ENCODE peak calls at places on chromosomes 5 and 9, in five cellular contexts. One of them, this sample, is unnamed.

GRCh38 chr9:20640331-20641187 is 18.3 kb upstream of the MLLT3 start:
- DNase-seq in A549: no peak
- DNase-seq in IMR-90: peak
- DNase-seq in K562: no peak
- DNase-seq in SK-N-SH: peak
- DNase-seq in this sample: no peak

GRCh38 chr5:33180900-33181299 is 259.9 kb upstream of the TARS1 start:
- DNase-seq in A549: peak
- DNase-seq in IMR-90: peak
- DNase-seq in K562: no peak
- DNase-seq in SK-N-SH: no peak
- DNase-seq in this sample: no peak

GRCh38 chr9:75866273-75866871 is 24.1 kb upstream of the PCSK5 start:
- DNase-seq in A549: no peak
- DNase-seq in IMR-90: peak
- DNase-seq in K562: peak
- DNase-seq in SK-N-SH: peak
- DNase-seq in this sample: peak

GRCh38 chr9:4382722-4383317 is 83.0 kb upstream of the GLIS3 start:
- DNase-seq in A549: no peak
- DNase-seq in IMR-90: peak
- DNase-seq in K562: no peak
- DNase-seq in SK-N-SH: peak
- DNase-seq in this sample: no peak

GRCh38 chr5:851553-851952 is 767 bp upstream of the ZDHHC11 start:
- DNase-seq in A549: no peak
- DNase-seq in IMR-90: no peak
- DNase-seq in K562: no peak
- DNase-seq in SK-N-SH: no peak
- DNase-seq in this sample: peak

GRCh38 chr9:90961375-90961774 is 159.8 kb downstream of the SYK start:
- DNase-seq in A549: no peak
- DNase-seq in IMR-90: peak
- DNase-seq in K562: no peak
- DNase-seq in SK-N-SH: no peak
- DNase-seq in this sample: no peak

GRCh38 chr5:153490124-153491085 is at the start of gene GRIA1:
- DNase-seq in A549: no peak
- DNase-seq in IMR-90: peak
- DNase-seq in K562: no peak
- DNase-seq in SK-N-SH: peak
- DNase-seq in this sample: peak

GRCh38 chr5:31911291-31912265 is 262.5 kb downstream of the GOLPH3 start:
- DNase-seq in A549: no peak
- DNase-seq in IMR-90: no peak
- DNase-seq in K562: no peak
- DNase-seq in SK-N-SH: no peak
- DNase-seq in this sample: no peak

GRCh38 chr5:41408676-41409443 is 101.5 kb downstream of the PLCXD3 start:
- DNase-seq in A549: no peak
- DNase-seq in IMR-90: peak
- DNase-seq in K562: no peak
- DNase-seq in SK-N-SH: no peak
- DNase-seq in this sample: no peak

GRCh38 chr9:92325991-92326500 is 293 bp downstream of the CENPP start:
- DNase-seq in A549: peak
- DNase-seq in IMR-90: peak
- DNase-seq in K562: peak
- DNase-seq in SK-N-SH: no peak
- DNase-seq in this sample: no peak

GRCh38 chr9:3398232-3398648 is 127.6 kb downstream of the RFX3 start:
- DNase-seq in A549: no peak
- DNase-seq in IMR-90: no peak
- DNase-seq in K562: no peak
- DNase-seq in SK-N-SH: no peak
- DNase-seq in this sample: no peak

GRCh38 chr9:72703574-72703973 is 182.2 kb downstream of the TMC1 start:
- DNase-seq in A549: no peak
- DNase-seq in IMR-90: peak
- DNase-seq in K562: no peak
- DNase-seq in SK-N-SH: no peak
- DNase-seq in this sample: no peak

GRCh38 chr5:17192191-17192590 is 25.2 kb upstream of the BASP1 start:
- DNase-seq in A549: no peak
- DNase-seq in IMR-90: no peak
- DNase-seq in K562: no peak
- DNase-seq in SK-N-SH: no peak
- DNase-seq in this sample: no peak

GRCh38 chr9:5437254-5438216 is at the start of gene PLGRKT:
- DNase-seq in A549: peak
- DNase-seq in IMR-90: peak
- DNase-seq in K562: peak
- DNase-seq in SK-N-SH: peak
- DNase-seq in this sample: peak

GRCh38 chr9:122832194-122832593 is 3.8 kb upstream of the PDCL start:
- DNase-seq in A549: no peak
- DNase-seq in IMR-90: no peak
- DNase-seq in K562: no peak
- DNase-seq in SK-N-SH: no peak
- DNase-seq in this sample: no peak

GRCh38 chr5:80411589-80412219 is 3.8 kb downstream of the ZFYVE16 start:
- DNase-seq in A549: no peak
- DNase-seq in IMR-90: peak
- DNase-seq in K562: peak
- DNase-seq in SK-N-SH: no peak
- DNase-seq in this sample: no peak

GRCh38 chr5:152164860-152165259 is 240.2 kb upstream of the GLRA1 start:
- DNase-seq in A549: no peak
- DNase-seq in IMR-90: no peak
- DNase-seq in K562: no peak
- DNase-seq in SK-N-SH: no peak
- DNase-seq in this sample: no peak

GRCh38 chr5:94802450-94802849 is 184.0 kb downstream of the SLF1 start:
- DNase-seq in A549: no peak
- DNase-seq in IMR-90: peak
- DNase-seq in K562: no peak
- DNase-seq in SK-N-SH: no peak
- DNase-seq in this sample: no peak

GRCh38 chr9:132037470-132037869 is 42.2 kb downstream of the MED27 start:
- DNase-seq in A549: no peak
- DNase-seq in IMR-90: no peak
- DNase-seq in K562: no peak
- DNase-seq in SK-N-SH: no peak
- DNase-seq in this sample: no peak

GRCh38 chr5:23823521-23823920 is 316.1 kb downstream of the PRDM9 start:
- DNase-seq in A549: no peak
- DNase-seq in IMR-90: no peak
- DNase-seq in K562: no peak
- DNase-seq in SK-N-SH: no peak
- DNase-seq in this sample: no peak

GRCh38 chr5:23825196-23825595 is 317.8 kb downstream of the PRDM9 start:
- DNase-seq in A549: no peak
- DNase-seq in IMR-90: no peak
- DNase-seq in K562: no peak
- DNase-seq in SK-N-SH: no peak
- DNase-seq in this sample: no peak

DNA sequence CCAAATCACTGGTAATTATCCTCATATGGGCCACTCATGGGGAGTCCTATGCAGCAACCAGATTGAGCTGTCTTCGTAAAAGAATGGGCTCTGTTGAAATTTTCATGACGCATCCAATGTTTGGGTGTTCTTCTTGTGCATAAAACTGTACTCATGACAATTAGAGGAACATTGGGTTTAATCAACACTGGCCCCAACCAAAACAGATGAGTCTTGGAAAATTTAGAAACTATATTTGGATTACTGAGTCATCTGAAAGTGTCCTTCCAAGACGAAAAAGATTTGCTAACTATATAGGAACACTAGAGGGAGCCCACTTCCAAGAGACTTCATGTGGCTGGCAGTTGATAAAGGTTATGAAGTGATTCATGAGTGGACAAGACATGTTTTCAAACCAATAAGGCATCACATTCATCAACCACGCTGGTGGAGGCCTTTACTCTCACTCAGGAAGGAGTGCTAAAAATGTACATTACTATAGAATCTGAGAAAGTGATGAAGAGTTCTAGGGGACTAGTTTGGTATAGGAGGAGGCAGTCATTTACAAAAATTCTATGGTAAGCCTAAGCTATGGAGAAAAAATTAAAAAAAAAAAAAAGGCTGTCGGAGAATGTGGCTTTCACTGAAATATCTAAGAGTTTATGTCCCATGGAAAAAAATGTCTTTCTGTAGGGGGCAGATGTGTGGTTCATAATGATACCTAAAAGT is 313.5 kb downstream of the PRDM9 start:
- DNase-seq in A549: peak
- DNase-seq in IMR-90: peak
- DNase-seq in K562: no peak
- DNase-seq in SK-N-SH: peak
- DNase-seq in this sample: no peak
- TF ChIP-seq USF2 in A549: no peak
- TF ChIP-seq USF2 in IMR-90: no peak
- TF ChIP-seq USF2 in K562: no peak
- TF ChIP-seq USF2 in SK-N-SH: no peak
- TF ChIP-seq USF2 in this sample: no peak

GRCh38 chr5:87074072-87074471 is 193.6 kb upstream of the RASA1 start:
- DNase-seq in A549: no peak
- DNase-seq in IMR-90: no peak
- DNase-seq in K562: no peak
- DNase-seq in SK-N-SH: no peak
- DNase-seq in this sample: no peak

GRCh38 chr5:87069311-87069710 is 198.4 kb upstream of the RASA1 start:
- DNase-seq in A549: no peak
- DNase-seq in IMR-90: no peak
- DNase-seq in K562: no peak
- DNase-seq in SK-N-SH: no peak
- DNase-seq in this sample: no peak

GRCh38 chr5:87074934-87075541 is 192.6 kb upstream of the RASA1 start:
- DNase-seq in A549: no peak
- DNase-seq in IMR-90: no peak
- DNase-seq in K562: no peak
- DNase-seq in SK-N-SH: no peak
- DNase-seq in this sample: no peak

DNA sequence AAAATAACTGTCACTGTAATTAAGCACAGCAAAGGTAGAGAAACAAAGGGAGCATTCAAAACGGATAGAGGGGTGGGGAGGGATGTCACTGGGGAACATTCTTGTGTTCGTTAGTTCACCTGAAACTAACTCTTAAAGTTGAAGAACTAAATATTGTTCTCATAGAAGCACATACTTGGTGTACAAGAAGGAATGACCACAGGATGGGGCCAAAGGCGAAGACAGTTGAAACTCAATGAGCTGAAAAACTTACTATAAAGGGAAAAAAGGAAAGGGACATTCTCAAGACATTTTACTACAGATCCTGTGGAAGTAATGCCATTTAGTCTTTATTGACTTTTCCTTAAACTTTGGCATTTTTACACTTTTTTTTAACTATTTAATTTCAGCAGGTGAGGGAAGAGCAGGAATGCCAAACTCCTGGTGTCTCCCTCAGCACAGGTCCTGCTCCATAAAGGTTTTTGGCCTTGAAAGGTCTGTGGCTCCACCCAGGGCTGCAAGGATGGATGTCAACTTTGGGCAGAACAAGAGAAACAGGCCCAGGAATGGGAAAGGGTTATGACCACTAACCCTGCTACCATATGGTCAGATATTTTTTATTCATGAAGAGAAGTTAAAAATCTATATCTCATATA is 197.6 kb upstream of the RASA1 start:
- DNase-seq in A549: no peak
- DNase-seq in IMR-90: peak
- DNase-seq in K562: no peak
- DNase-seq in SK-N-SH: no peak
- DNase-seq in this sample: no peak
- TF ChIP-seq USF2 in A549: no peak
- TF ChIP-seq USF2 in IMR-90: no peak
- TF ChIP-seq USF2 in K562: no peak
- TF ChIP-seq USF2 in SK-N-SH: no peak
- TF ChIP-seq USF2 in this sample: no peak

GRCh38 chr5:77374686-77375085 is 117.4 kb downstream of the WDR41 start:
- DNase-seq in A549: no peak
- DNase-seq in IMR-90: no peak
- DNase-seq in K562: no peak
- DNase-seq in SK-N-SH: no peak
- DNase-seq in this sample: no peak
- TF ChIP-seq USF2 in A549: no peak
- TF ChIP-seq USF2 in IMR-90: no peak
- TF ChIP-seq USF2 in K562: no peak
- TF ChIP-seq USF2 in SK-N-SH: no peak
- TF ChIP-seq USF2 in this sample: no peak

DNA sequence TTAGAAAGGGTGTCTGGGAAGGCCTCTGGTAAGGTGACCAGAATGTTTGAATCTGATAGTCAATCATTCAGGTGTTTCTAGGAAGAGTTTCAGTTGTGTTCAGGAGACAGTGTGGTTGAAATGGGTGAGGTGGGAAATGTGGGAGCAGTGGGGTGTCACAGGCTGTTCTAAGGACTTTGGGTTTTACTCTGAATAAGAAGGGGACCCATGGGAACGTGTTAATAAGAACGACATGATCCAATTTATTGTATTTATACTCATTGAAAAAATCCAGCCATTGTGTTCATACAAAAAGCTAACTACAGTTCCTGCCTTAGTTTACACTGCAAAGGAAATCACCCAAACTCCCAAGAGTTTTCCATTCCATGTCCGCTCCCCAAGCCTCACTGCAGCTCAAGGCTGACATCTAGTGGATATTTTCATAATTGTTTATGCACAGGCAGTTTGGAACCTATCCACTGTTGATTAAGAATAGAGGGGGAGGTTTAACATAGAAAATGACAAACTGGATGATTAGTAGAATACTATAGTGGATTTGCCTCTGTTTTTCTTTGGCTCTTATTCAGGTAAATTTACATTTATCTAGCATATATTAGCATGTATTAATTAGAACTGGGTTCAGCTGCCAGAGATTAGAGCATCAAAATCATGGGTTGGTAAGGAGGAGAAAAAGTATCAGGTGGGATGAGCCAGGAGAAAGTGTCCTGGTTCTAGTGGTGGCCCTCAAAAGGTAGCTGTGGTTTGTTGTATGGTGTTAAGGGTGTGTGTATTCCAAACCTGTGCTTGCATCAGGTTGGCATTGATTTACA is 17.7 kb downstream of the CAVIN4 start:
- DNase-seq in A549: peak
- DNase-seq in IMR-90: peak
- DNase-seq in K562: peak
- DNase-seq in SK-N-SH: peak
- DNase-seq in this sample: no peak
- TF ChIP-seq USF2 in A549: no peak
- TF ChIP-seq USF2 in IMR-90: no peak
- TF ChIP-seq USF2 in K562: no peak
- TF ChIP-seq USF2 in SK-N-SH: no peak
- TF ChIP-seq USF2 in this sample: no peak

GRCh38 chr5:72889324-72889723 is 66.5 kb upstream of the FCHO2 start:
- DNase-seq in A549: no peak
- DNase-seq in IMR-90: no peak
- DNase-seq in K562: no peak
- DNase-seq in SK-N-SH: no peak
- DNase-seq in this sample: no peak
- TF ChIP-seq USF2 in A549: no peak
- TF ChIP-seq USF2 in IMR-90: no peak
- TF ChIP-seq USF2 in K562: no peak
- TF ChIP-seq USF2 in SK-N-SH: no peak
- TF ChIP-seq USF2 in this sample: no peak

GRCh38 chr9:133113928-133114351 is 7.1 kb downstream of the RALGDS start:
- DNase-seq in A549: no peak
- DNase-seq in IMR-90: peak
- DNase-seq in K562: no peak
- DNase-seq in SK-N-SH: peak
- DNase-seq in this sample: no peak
- TF ChIP-seq USF2 in A549: no peak
- TF ChIP-seq USF2 in IMR-90: peak
- TF ChIP-seq USF2 in K562: peak
- TF ChIP-seq USF2 in SK-N-SH: peak
- TF ChIP-seq USF2 in this sample: peak